ENCODE peak calls at places on chromosomes 16 and 17, in five cellular contexts. One of them, this sample, is unnamed.

GRCh38 chr16:76035689-76036088 is 241.5 kb upstream of the CNTNAP4 start:
- DNase-seq in neuronal stem cell: peak
- DNase-seq in IMR-90: no peak
- DNase-seq in mesendoderm: peak
- DNase-seq in H1: no peak
- DNase-seq in this sample: no peak

GRCh38 chr17:9020096-9020823 is 1.1 kb upstream of the NTN1 start:
- DNase-seq in neuronal stem cell: no peak
- DNase-seq in IMR-90: no peak
- DNase-seq in mesendoderm: no peak
- DNase-seq in H1: no peak
- DNase-seq in this sample: no peak

GRCh38 chr17:35344262-35344661 is 29.2 kb downstream of the SLFN11 start:
- DNase-seq in neuronal stem cell: no peak
- DNase-seq in IMR-90: no peak
- DNase-seq in mesendoderm: no peak
- DNase-seq in H1: no peak
- DNase-seq in this sample: no peak

GRCh38 chr16:49701867-49702494 is 153.9 kb downstream of the ZNF423 start:
- DNase-seq in neuronal stem cell: peak
- DNase-seq in IMR-90: no peak
- DNase-seq in mesendoderm: peak
- DNase-seq in H1: no peak
- DNase-seq in this sample: peak

GRCh38 chr16:84633622-84634021 is 14.7 kb upstream of the KLHL36 start:
- DNase-seq in neuronal stem cell: no peak
- DNase-seq in IMR-90: no peak
- DNase-seq in mesendoderm: no peak
- DNase-seq in H1: no peak
- DNase-seq in this sample: no peak

GRCh38 chr17:6374761-6375312 is 60.1 kb downstream of the AIPL1 start:
- DNase-seq in neuronal stem cell: peak
- DNase-seq in IMR-90: peak
- DNase-seq in mesendoderm: peak
- DNase-seq in H1: no peak
- DNase-seq in this sample: peak

GRCh38 chr16:1430759-1431496 is at the start of gene PERCC1:
- DNase-seq in neuronal stem cell: no peak
- DNase-seq in IMR-90: no peak
- DNase-seq in mesendoderm: no peak
- DNase-seq in H1: no peak
- DNase-seq in this sample: no peak

GRCh38 chr17:42247734-42248133 is 28.5 kb downstream of the STAT5B start:
- DNase-seq in neuronal stem cell: no peak
- DNase-seq in IMR-90: peak
- DNase-seq in mesendoderm: peak
- DNase-seq in H1: no peak
- DNase-seq in this sample: no peak

GRCh38 chr17:30571921-30572320 is 94.7 kb downstream of the GOSR1 start:
- DNase-seq in neuronal stem cell: no peak
- DNase-seq in IMR-90: no peak
- DNase-seq in mesendoderm: no peak
- DNase-seq in H1: no peak
- DNase-seq in this sample: no peak

GRCh38 chr16:2075631-2076030 is 27.8 kb downstream of the TSC2 start:
- DNase-seq in neuronal stem cell: no peak
- DNase-seq in IMR-90: no peak
- DNase-seq in mesendoderm: no peak
- DNase-seq in H1: no peak
- DNase-seq in this sample: no peak

GRCh38 chr17:78535285-78536197 is 41.7 kb downstream of the DNAH17 start:
- DNase-seq in neuronal stem cell: no peak
- DNase-seq in IMR-90: no peak
- DNase-seq in mesendoderm: no peak
- DNase-seq in H1: no peak
- DNase-seq in this sample: no peak

GRCh38 chr17:34711646-34712045 is 132.3 kb downstream of the TMEM132E start:
- DNase-seq in neuronal stem cell: no peak
- DNase-seq in IMR-90: no peak
- DNase-seq in mesendoderm: no peak
- DNase-seq in H1: no peak
- DNase-seq in this sample: peak

GRCh38 chr16:81627024-81627423 is 152.1 kb upstream of the PLCG2 start:
- DNase-seq in neuronal stem cell: no peak
- DNase-seq in IMR-90: peak
- DNase-seq in mesendoderm: no peak
- DNase-seq in H1: no peak
- DNase-seq in this sample: no peak

GRCh38 chr16:80968386-80969113 is 38.1 kb downstream of the CMC2 start:
- DNase-seq in neuronal stem cell: no peak
- DNase-seq in IMR-90: peak
- DNase-seq in mesendoderm: no peak
- DNase-seq in H1: no peak
- DNase-seq in this sample: no peak

GRCh38 chr17:71828182-71828596 is 292.6 kb upstream of the SOX9 start:
- DNase-seq in neuronal stem cell: peak
- DNase-seq in IMR-90: peak
- DNase-seq in mesendoderm: peak
- DNase-seq in H1: peak
- DNase-seq in this sample: peak

GRCh38 chr16:23274968-23275367 is 27.1 kb upstream of the SCNN1B start:
- DNase-seq in neuronal stem cell: no peak
- DNase-seq in IMR-90: no peak
- DNase-seq in mesendoderm: peak
- DNase-seq in H1: no peak
- DNase-seq in this sample: peak

GRCh38 chr17:39663688-39664580 is 1.2 kb upstream of the TCAP start:
- DNase-seq in neuronal stem cell: no peak
- DNase-seq in IMR-90: no peak
- DNase-seq in mesendoderm: peak
- DNase-seq in H1: no peak
- DNase-seq in this sample: peak

GRCh38 chr17:15185625-15185991 is 79.5 kb downstream of the PMP22 start:
- DNase-seq in neuronal stem cell: no peak
- DNase-seq in IMR-90: peak
- DNase-seq in mesendoderm: peak
- DNase-seq in H1: no peak
- DNase-seq in this sample: no peak

GRCh38 chr16:73054732-73055481 is 7.0 kb upstream of the ZFHX3 start:
- DNase-seq in neuronal stem cell: no peak
- DNase-seq in IMR-90: peak
- DNase-seq in mesendoderm: peak
- DNase-seq in H1: no peak
- DNase-seq in this sample: no peak

GRCh38 chr17:73027130-73027741 is 65.3 kb downstream of the SLC39A11 start:
- DNase-seq in neuronal stem cell: no peak
- DNase-seq in IMR-90: peak
- DNase-seq in mesendoderm: no peak
- DNase-seq in H1: no peak
- DNase-seq in this sample: no peak

GRCh38 chr16:89288577-89288844 is 71.0 kb downstream of the ZNF778 start:
- DNase-seq in neuronal stem cell: no peak
- DNase-seq in IMR-90: no peak
- DNase-seq in mesendoderm: no peak
- DNase-seq in H1: no peak
- DNase-seq in this sample: no peak

GRCh38 chr17:45222273-45222993 is 748 bp downstream of the FMNL1 start:
- DNase-seq in neuronal stem cell: no peak
- DNase-seq in IMR-90: no peak
- DNase-seq in mesendoderm: peak
- DNase-seq in H1: no peak
- DNase-seq in this sample: peak

GRCh38 chr17:79023180-79023705 is 726 bp upstream of the C1QTNF1 start:
- DNase-seq in neuronal stem cell: no peak
- DNase-seq in IMR-90: no peak
- DNase-seq in mesendoderm: no peak
- DNase-seq in H1: no peak
- DNase-seq in this sample: no peak

GRCh38 chr17:48427598-48427997 is 2.4 kb downstream of the SKAP1 start:
- DNase-seq in neuronal stem cell: no peak
- DNase-seq in IMR-90: no peak
- DNase-seq in mesendoderm: no peak
- DNase-seq in H1: no peak
- DNase-seq in this sample: no peak

GRCh38 chr16:88347656-88348376 is 34.9 kb upstream of the ZNF469 start:
- DNase-seq in neuronal stem cell: no peak
- DNase-seq in IMR-90: no peak
- DNase-seq in mesendoderm: no peak
- DNase-seq in H1: no peak
- DNase-seq in this sample: no peak

GRCh38 chr17:74455025-74455585 is 11.3 kb upstream of the CD300A start:
- DNase-seq in neuronal stem cell: no peak
- DNase-seq in IMR-90: no peak
- DNase-seq in mesendoderm: no peak
- DNase-seq in H1: no peak
- DNase-seq in this sample: peak

GRCh38 chr17:76772842-76773521 is 35.1 kb downstream of the MFSD11 start:
- DNase-seq in neuronal stem cell: no peak
- DNase-seq in IMR-90: peak
- DNase-seq in mesendoderm: peak
- DNase-seq in H1: no peak
- DNase-seq in this sample: no peak

DNA sequence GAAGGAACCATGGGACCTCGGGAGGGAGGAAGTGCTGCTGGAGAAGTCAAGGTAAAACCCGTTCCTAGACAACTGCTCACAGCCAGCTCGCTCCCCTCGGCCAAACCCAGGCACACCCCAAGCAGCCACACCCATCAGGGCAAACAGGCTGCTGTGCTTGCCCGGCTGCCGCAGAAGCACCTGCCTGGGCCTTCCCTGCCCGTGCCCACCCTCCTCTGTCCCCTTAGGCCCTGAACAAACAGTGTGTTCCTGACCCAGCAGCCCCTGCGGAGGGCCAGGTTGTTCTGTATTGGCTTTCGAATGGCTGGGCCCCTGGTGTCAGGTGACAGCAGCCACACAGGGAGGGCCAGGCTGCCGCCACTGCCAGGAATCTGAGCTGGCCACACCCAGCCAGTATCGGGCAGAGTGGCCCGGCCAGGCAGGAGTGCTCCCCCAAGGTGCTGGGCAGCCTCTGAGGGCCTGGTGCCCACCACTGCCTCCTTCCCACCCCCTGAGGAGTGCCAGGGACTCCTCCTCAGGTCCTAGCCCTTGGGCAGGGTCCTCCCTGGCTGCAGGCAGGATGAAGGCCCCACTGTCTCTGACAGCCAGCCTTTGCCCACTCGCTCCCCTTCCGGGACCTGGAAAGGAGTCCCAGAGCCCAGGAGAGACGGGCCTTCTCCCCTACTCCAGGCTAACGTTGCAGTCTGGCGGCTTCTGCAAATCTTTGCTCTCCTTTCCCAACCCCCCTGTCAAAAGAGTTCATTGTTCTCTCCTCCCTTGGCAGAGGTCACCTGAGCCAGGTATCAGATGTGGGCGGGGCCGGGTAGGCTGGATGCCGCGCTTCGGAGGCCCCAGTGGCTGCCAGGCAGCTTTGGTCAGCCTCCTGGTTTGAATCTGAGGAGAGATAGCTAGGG is 24.0 kb downstream of the LLGL2 start:
- DNase-seq in neuronal stem cell: peak
- DNase-seq in IMR-90: no peak
- DNase-seq in mesendoderm: peak
- DNase-seq in H1: no peak
- DNase-seq in this sample: peak
- H2AK5ac ChIP-seq in neuronal stem cell: peak
- H2AK5ac ChIP-seq in IMR-90: no peak
- H2AK5ac ChIP-seq in mesendoderm: peak
- H2AK5ac ChIP-seq in H1: peak
- H2AK5ac ChIP-seq in this sample: no peak

DNA sequence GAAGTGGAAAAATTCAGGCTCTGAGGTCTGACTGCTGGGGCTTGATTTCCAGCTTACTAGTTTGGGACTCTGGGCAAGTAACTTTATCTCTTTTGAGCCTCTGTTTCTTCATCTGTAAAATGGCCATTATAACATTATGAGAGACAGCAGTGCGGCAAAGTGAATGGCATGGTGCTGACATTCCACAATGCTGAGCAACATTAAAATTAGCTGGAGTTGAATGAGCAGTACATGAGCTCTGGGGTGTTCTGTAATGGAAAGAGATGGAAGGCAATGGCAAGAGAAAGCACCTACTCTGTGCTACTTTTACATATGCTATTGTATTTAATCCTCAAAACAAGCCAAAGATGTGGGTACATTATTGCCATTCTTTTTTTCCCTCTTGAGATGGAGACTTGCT is 535.7 kb upstream of the CDH11 start:
- DNase-seq in neuronal stem cell: no peak
- DNase-seq in IMR-90: no peak
- DNase-seq in mesendoderm: no peak
- DNase-seq in H1: no peak
- DNase-seq in this sample: no peak
- H3K4me2 ChIP-seq in neuronal stem cell: no peak
- H3K4me2 ChIP-seq in IMR-90: no peak
- H3K4me2 ChIP-seq in mesendoderm: no peak
- H3K4me2 ChIP-seq in H1: no peak
- H3K4me2 ChIP-seq in this sample: no peak

DNA sequence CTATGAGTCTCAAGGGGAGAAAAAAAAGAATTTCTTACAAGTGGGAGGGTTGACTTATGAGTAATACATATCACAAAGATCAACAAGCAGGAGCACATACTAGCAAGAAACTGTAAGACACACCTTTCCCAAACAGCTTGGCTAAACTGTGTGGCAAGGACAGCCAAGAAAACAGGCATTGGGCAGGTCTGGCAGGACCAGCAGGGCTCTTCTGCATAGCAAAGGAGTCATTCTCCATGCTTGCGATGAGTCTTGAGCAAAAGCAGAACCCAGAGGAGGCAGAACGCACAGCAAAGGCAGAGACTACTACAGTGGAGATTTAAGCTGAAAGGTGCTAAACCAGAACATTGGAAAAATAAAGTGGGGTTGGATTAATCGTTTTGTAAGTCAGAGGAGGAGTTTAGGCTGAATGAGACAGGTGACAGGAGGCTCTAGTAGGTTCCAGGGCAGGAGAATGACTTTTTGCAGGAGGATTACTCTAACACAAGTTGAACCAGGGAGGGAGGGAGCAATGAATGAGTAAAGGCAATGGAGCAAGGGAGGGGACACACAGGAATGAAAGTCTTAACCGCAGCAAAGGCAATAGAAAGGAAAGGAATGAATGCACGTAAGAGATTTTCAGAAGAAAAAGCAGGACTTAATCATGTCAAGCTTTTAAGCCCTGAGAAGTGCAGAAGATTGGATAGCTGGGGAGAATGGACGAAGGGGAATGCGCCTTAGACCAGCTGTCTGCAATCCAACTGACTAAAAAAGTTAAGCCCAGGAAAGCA is 2.7 kb downstream of the N4BP1 start:
- DNase-seq in neuronal stem cell: no peak
- DNase-seq in IMR-90: peak
- DNase-seq in mesendoderm: no peak
- DNase-seq in H1: no peak
- DNase-seq in this sample: no peak
- H3K4ac ChIP-seq in neuronal stem cell: no peak
- H3K4ac ChIP-seq in IMR-90: no peak
- H3K4ac ChIP-seq in mesendoderm: no peak
- H3K4ac ChIP-seq in H1: no peak
- H3K4ac ChIP-seq in this sample: no peak

DNA sequence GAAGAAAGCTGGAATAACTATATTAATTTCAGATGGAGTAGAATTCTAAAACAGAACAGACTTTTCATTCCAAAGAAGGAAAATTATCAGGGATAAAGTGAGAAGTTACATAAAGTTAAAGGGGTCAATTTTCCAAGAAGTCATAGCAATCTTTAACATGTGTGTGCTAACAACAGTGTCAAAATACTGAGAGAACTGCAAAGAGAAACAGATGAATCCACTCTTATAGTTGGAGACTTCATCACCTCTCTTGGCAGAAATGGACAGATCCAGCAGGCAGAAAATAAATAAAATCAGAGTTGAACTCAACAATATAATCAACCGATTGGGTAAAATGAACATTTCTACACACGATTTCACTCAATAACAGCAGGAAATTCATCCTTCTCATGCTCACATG is 5.4 kb downstream of the ABCA9 start:
- DNase-seq in neuronal stem cell: no peak
- DNase-seq in IMR-90: no peak
- DNase-seq in mesendoderm: no peak
- DNase-seq in H1: no peak
- DNase-seq in this sample: no peak
- H2AK5ac ChIP-seq in neuronal stem cell: no peak
- H2AK5ac ChIP-seq in IMR-90: no peak
- H2AK5ac ChIP-seq in mesendoderm: no peak
- H2AK5ac ChIP-seq in H1: no peak
- H2AK5ac ChIP-seq in this sample: no peak

This sample was measured in H9.